ENCODE peak calls at places on chromosome 11, in six cellular contexts. F is OCI-LY7, E is astrocyte of the spinal cord, V is kidney epithelial cell, Z is HFF-Myc, W is IMR-90. J is an unnamed sample.

GRCh38 chr11:75632450-75632849 is 36.4 kb downstream of the MAP6 start:
- DNase-seq in F (no peak), E (no peak), V (no peak), Z (no peak), W (no peak), J (no peak)

GRCh38 chr11:120858740-120859139 is 165.2 kb upstream of the TBCEL start:
- DNase-seq in F (no peak), E (no peak), V (no peak), Z (no peak), W (peak; percentile 25), J (no peak)

GRCh38 chr11:12270215-12270797 is 107.1 kb upstream of the PARVA start:
- DNase-seq in F (no peak), E (no peak), V (no peak), Z (no peak), W (no peak), J (no peak)

GRCh38 chr11:7668911-7669310 is 4.4 kb downstream of the CYB5R2 start:
- DNase-seq in F (no peak), E (no peak), V (no peak), Z (no peak), W (no peak), J (no peak)

GRCh38 chr11:41878158-41878557 is 418.7 kb upstream of the LRRC4C start:
- DNase-seq in F (no peak), E (no peak), V (no peak), Z (no peak), W (no peak), J (no peak)

GRCh38 chr11:1072116-1072820 is 2.4 kb upstream of the MUC2 start:
- DNase-seq in F (no peak), E (peak; percentile 52), V (peak; percentile 57), Z (peak; percentile 26), W (peak; percentile 71), J (peak; percentile 19)

GRCh38 chr11:6612008-6612815 is at the start of gene TAF10:
- DNase-seq in F (peak; percentile 96), E (peak; percentile 96), V (peak; percentile 79), Z (peak; percentile 81), W (peak; percentile 96), J (peak; percentile 96)

GRCh38 chr11:18776324-18776723 is 15.3 kb downstream of the PTPN5 start:
- DNase-seq in F (no peak), E (no peak), V (no peak), Z (no peak), W (no peak), J (no peak)

GRCh38 chr11:75200051-75200450 is 40.5 kb upstream of the TPBGL start:
- DNase-seq in F (no peak), E (no peak), V (no peak), Z (no peak), W (no peak), J (no peak)

GRCh38 chr11:1340111-1340510 is 30.7 kb upstream of the TOLLIP start:
- DNase-seq in F (no peak), E (no peak), V (no peak), Z (no peak), W (no peak), J (no peak)

GRCh38 chr11:104594228-104594958 is 303.9 kb downstream of the CASP12 start:
- DNase-seq in F (no peak), E (peak; percentile 49), V (no peak), Z (no peak), W (peak; percentile 39), J (no peak)

GRCh38 chr11:13008625-13009475 is at the start of gene RASSF10:
- DNase-seq in F (no peak), E (peak; percentile 37), V (peak; percentile 57), Z (no peak), W (no peak), J (no peak)

GRCh38 chr11:120925944-120926343 is 98.0 kb upstream of the TBCEL start:
- DNase-seq in F (peak; percentile 92), E (no peak), V (no peak), Z (no peak), W (no peak), J (no peak)

GRCh38 chr11:75834728-75835127 is 19.7 kb downstream of the UVRAG start:
- DNase-seq in F (no peak), E (no peak), V (no peak), Z (no peak), W (no peak), J (no peak)

GRCh38 chr11:10728154-10728553 is 22.9 kb upstream of the CTR9 start:
- DNase-seq in F (no peak), E (no peak), V (no peak), Z (no peak), W (no peak), J (no peak)

GRCh38 chr11:12666905-12667304 is 7.3 kb upstream of the TEAD1 start:
- DNase-seq in F (no peak), E (no peak), V (no peak), Z (no peak), W (no peak), J (no peak)

GRCh38 chr11:134253189-134253993 is at the start of the genes ACAD8 and THYN1:
- DNase-seq in F (peak; percentile 98), E (peak; percentile 97), V (peak; percentile 85), Z (peak; percentile 89), W (peak; percentile 95), J (peak; percentile 92)
- TF ChIP-seq CTCF in F (peak; percentile 32), E (no peak), V (no peak), Z (no peak), W (no peak), J (peak; percentile 67)

GRCh38 chr11:118430956-118431355 is 5.3 kb upstream of the KMT2A start:
- DNase-seq in F (no peak), E (no peak), V (no peak), Z (no peak), W (no peak), J (no peak)
- TF ChIP-seq CTCF in F (peak; percentile 39), E (peak; percentile 16), V (no peak), Z (peak; percentile 15), W (no peak), J (peak; percentile 47)

GRCh38 chr11:111361082-111361801 is 17.8 kb downstream of the POU2AF1 start:
- DNase-seq in F (no peak), E (no peak), V (no peak), Z (no peak), W (no peak), J (no peak)

GRCh38 chr11:111364503-111364902 is 14.6 kb downstream of the POU2AF1 start:
- DNase-seq in F (no peak), E (no peak), V (no peak), Z (no peak), W (no peak), J (no peak)

GRCh38 chr11:111361874-111362273 is 17.2 kb downstream of the POU2AF1 start:
- DNase-seq in F (no peak), E (no peak), V (no peak), Z (no peak), W (no peak), J (no peak)

GRCh38 chr11:111363985-111364384 is 15.1 kb downstream of the POU2AF1 start:
- DNase-seq in F (peak; percentile 82), E (no peak), V (no peak), Z (no peak), W (no peak), J (no peak)

DNA sequence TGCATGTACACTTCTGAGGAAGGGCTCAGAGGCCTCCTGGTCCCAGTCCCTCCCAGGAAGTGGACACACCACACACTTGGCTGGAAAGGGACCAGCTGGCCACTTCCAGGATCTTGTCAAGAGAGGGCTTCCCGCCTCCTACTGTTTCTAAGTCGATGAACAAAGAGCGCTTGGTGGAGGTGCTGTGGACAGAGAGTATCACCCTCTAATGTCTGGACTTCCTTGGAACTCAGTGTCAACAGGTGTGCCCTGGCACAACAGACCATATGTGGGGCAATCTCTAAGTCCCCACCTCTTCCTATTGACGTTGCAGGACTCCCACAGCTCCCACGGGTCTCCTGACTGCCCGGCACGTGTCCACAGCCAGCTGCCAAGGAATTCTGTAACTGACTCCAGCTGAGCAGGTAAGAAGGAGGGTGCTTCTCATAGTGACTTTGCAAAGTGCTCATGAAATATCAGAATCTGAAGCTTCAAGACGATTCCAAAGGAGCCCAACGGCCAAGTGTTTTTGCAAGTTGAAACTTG is 16.1 kb downstream of the POU2AF1 start:
- DNase-seq in F (no peak), E (no peak), V (no peak), Z (no peak), W (no peak), J (no peak)
- TF ChIP-seq CTCF in F (no peak), E (no peak), V (no peak), Z (no peak), W (no peak), J (no peak)

DNA sequence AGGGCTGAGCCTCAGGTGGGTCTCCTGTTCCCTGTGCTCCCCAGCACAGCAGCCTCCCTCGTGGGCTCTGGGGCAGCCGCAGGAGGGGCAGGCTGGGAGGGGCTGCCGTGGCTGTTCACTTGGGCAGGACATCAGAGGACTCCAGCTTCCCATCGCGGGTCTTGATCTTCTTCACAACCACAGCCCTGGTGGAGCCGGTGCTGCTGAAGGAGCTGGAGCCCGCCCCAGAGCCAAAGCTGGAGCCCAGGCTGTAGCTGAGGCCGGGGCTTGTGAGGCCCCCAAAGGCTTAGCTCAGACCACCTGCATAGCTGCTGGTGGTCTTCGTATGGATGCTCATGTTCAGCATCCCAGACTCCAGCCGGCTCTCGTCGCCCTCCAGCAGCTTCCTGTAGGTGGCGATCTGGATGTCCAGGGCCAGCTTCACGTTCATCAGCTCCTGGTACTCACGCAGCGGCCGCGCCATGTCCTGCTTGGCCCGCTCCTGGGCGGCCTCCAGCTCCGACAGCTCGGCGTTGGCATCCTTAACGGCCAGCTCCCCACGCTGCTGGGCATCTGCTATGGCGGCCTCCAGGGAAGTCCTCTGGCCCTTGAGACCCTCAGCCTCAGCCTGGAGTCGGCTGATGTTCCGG is 126.1 kb downstream of the NECTIN1 start:
- DNase-seq in F (no peak), E (no peak), V (no peak), Z (no peak), W (no peak), J (no peak)
- TF ChIP-seq CTCF in F (no peak), E (peak; percentile 20), V (no peak), Z (peak; percentile 9), W (no peak), J (peak; percentile 29)

DNA sequence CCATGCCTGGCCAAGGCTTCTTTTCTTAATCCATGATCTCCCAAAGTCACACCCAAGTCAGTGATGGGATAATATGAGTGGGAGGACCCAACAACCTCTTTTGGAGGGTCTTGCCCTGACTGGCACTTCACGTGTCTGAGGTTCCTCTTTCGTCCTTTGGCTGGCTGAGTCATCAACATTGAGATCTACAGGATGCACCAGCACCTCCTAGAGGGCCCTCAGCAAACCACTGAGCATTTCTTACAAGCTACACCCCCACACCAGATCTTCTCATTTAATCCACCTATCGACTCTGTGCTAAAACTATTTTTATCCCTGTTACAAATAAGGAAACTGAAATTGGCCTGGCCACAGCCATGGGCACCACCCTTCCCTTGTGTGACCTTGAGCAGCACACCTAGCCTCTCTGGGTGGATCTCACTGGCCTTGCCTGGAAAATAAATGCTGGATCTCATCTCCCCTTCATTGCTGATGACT is 63.4 kb downstream of the FLI1 start:
- DNase-seq in F (peak; percentile 88), E (peak; percentile 29), V (no peak), Z (no peak), W (peak; percentile 48), J (peak; percentile 31)
- TF ChIP-seq CTCF in F (peak; percentile 93), E (peak; percentile 37), V (no peak), Z (peak; percentile 25), W (peak; percentile 41), J (peak; percentile 67)

DNA sequence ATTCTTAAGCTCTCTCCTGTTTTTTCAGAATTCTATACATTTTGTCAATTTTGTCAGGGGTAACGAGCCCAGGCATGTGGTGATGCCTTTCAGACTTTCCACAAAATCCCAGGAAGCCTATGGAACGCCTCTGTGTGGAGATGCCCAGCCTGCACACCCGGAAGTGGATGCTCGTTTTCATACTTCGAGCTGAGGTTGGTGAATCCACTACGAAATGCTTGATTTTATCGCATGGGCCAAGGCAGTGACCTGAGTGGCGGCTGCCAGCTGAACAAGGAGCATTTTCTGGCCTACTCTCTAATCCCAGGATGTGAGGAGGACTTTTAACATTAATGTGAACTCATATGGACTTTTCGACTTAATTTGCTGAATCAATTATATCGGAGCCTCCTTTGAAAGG is 426.7 kb upstream of the B3GAT1 start:
- DNase-seq in F (no peak), E (no peak), V (no peak), Z (no peak), W (no peak), J (no peak)
- TF ChIP-seq CTCF in F (no peak), E (no peak), V (no peak), Z (no peak), W (no peak), J (no peak)